ENCODE peak calls at places on chromosome 1, in six cellular contexts. T is PC-3, B is GF-D8, K is psoas muscle, A is heart left ventricle, S is anterior cingulate cortex. M is an unnamed sample.
A peak's percentile ranks its signal among the peaks of the same experiment; 100 is the strongest.

GRCh38 chr1:231800071-231800470 is 173.5 kb downstream of the DISC1 start:
- DNase-seq in T (peak; percentile 40), B (no peak), K (no peak), A (no peak), S (no peak), M (no peak)

GRCh38 chr1:62687903-62688686 is at the start of gene DOCK7:
- DNase-seq in T (peak; percentile 74), B (peak; percentile 38), K (peak; percentile 87), A (peak; percentile 80), S (peak; percentile 66), M (peak; percentile 42)

GRCh38 chr1:222347627-222348026 is 200.3 kb downstream of the HHIPL2 start:
- DNase-seq in T (no peak), B (no peak), K (no peak), A (no peak), S (no peak), M (no peak)

GRCh38 chr1:185731446-185731845 is 2.7 kb upstream of the HMCN1 start:
- DNase-seq in T (no peak), B (no peak), K (no peak), A (no peak), S (no peak), M (no peak)

GRCh38 chr1:91406773-91407389 is 2.2 kb upstream of the HFM1 start:
- DNase-seq in T (peak; percentile 44), B (no peak), K (no peak), A (no peak), S (no peak), M (no peak)

GRCh38 chr1:1783320-1783719 is 5.0 kb upstream of the NADK start:
- DNase-seq in T (no peak), B (no peak), K (peak; percentile 46), A (no peak), S (no peak), M (no peak)

GRCh38 chr1:20426923-20427322 is 59.1 kb downstream of the CAMK2N1 start:
- DNase-seq in T (peak; percentile 86), B (no peak), K (no peak), A (no peak), S (no peak), M (peak; percentile 47)

GRCh38 chr1:12592496-12592895 is 25.5 kb downstream of the DHRS3 start:
- DNase-seq in T (no peak), B (no peak), K (peak; percentile 47), A (no peak), S (no peak), M (no peak)

GRCh38 chr1:3518256-3518655 is 63.8 kb downstream of the ARHGEF16 start:
- DNase-seq in T (peak; percentile 46), B (no peak), K (no peak), A (no peak), S (no peak), M (no peak)